ENCODE peak calls at places on chromosomes 16 and 17, in eight cellular contexts. J, Q, K, R, D, S, O and C are unnamed samples.

GRCh38 chr16:75288596-75289120 is 37.2 kb upstream of the BCAR1 start:
- DNase-seq in J (no peak), Q (no peak), K (no peak), R (no peak), D (no peak), S (no peak), O (no peak), C (no peak)

GRCh38 chr17:47895254-47895855 is 681 bp upstream of the SP2 start:
- DNase-seq in J (peak), Q (no peak), K (no peak), R (no peak), D (no peak), S (no peak), O (no peak), C (no peak)

GRCh38 chr17:44792276-44792675 is 33.5 kb downstream of the ADAM11 start:
- DNase-seq in J (no peak), Q (no peak), K (no peak), R (peak), D (no peak), S (no peak), O (no peak), C (no peak)

GRCh38 chr17:77107506-77108433 is 33.0 kb upstream of the SEC14L1 start:
- DNase-seq in J (no peak), Q (no peak), K (no peak), R (no peak), D (no peak), S (no peak), O (peak), C (peak)

GRCh38 chr16:7405166-7405565 is 72.5 kb downstream of the RBFOX1 start:
- DNase-seq in J (peak), Q (no peak), K (no peak), R (no peak), D (peak), S (peak), O (no peak), C (no peak)

GRCh38 chr17:15213381-15214087 is 51.6 kb downstream of the PMP22 start:
- DNase-seq in J (no peak), Q (no peak), K (peak), R (no peak), D (no peak), S (no peak), O (no peak), C (no peak)

GRCh38 chr17:35747540-35748017 is 5.5 kb downstream of the GAS2L2 start:
- DNase-seq in J (peak), Q (peak), K (peak), R (no peak), D (peak), S (peak), O (no peak), C (peak)

GRCh38 chr16:81899601-81900000 is 111.7 kb downstream of the SDR42E1 start:
- DNase-seq in J (no peak), Q (no peak), K (no peak), R (no peak), D (no peak), S (no peak), O (no peak), C (no peak)

GRCh38 chr17:39155654-39156053 is 4.2 kb upstream of the PLXDC1 start:
- DNase-seq in J (no peak), Q (no peak), K (no peak), R (no peak), D (no peak), S (no peak), O (no peak), C (no peak)

GRCh38 chr17:17119533-17119932 is 77.3 kb downstream of the MPRIP start:
- DNase-seq in J (no peak), Q (no peak), K (no peak), R (no peak), D (no peak), S (no peak), O (no peak), C (no peak)

GRCh38 chr17:73498176-73498575 is 146.1 kb downstream of the SDK2 start:
- DNase-seq in J (no peak), Q (no peak), K (no peak), R (no peak), D (no peak), S (no peak), O (no peak), C (no peak)

GRCh38 chr17:80919331-80920284 is 72.0 kb upstream of the CHMP6 start:
- DNase-seq in J (no peak), Q (no peak), K (no peak), R (no peak), D (peak), S (no peak), O (no peak), C (no peak)

GRCh38 chr17:21017861-21018260 is 24.9 kb downstream of the USP22 start:
- DNase-seq in J (no peak), Q (no peak), K (no peak), R (no peak), D (no peak), S (no peak), O (no peak), C (no peak)

GRCh38 chr16:29290631-29291247 is 115.8 kb downstream of the NPIPB11 start:
- DNase-seq in J (peak), Q (peak), K (peak), R (peak), D (peak), S (peak), O (peak), C (peak)

GRCh38 chr17:13597723-13598347 is 3.9 kb downstream of the HS3ST3A1 start:
- DNase-seq in J (no peak), Q (peak), K (peak), R (no peak), D (no peak), S (peak), O (no peak), C (no peak)

GRCh38 chr16:48378276-48378675 is 6.9 kb downstream of the SIAH1 start:
- DNase-seq in J (no peak), Q (no peak), K (no peak), R (no peak), D (no peak), S (no peak), O (no peak), C (no peak)
- TF ChIP-seq CTCF in J (no peak), Q (no peak), K (no peak), R (no peak), D (no peak), S (no peak), O (no peak), C (no peak)

GRCh38 chr17:36940313-36941264 is 3.3 kb downstream of the LHX1 start:
- DNase-seq in J (no peak), Q (no peak), K (no peak), R (no peak), D (no peak), S (no peak), O (no peak), C (no peak)
- TF ChIP-seq CTCF in J (no peak), Q (no peak), K (no peak), R (no peak), D (no peak), S (no peak), O (no peak), C (no peak)

DNA sequence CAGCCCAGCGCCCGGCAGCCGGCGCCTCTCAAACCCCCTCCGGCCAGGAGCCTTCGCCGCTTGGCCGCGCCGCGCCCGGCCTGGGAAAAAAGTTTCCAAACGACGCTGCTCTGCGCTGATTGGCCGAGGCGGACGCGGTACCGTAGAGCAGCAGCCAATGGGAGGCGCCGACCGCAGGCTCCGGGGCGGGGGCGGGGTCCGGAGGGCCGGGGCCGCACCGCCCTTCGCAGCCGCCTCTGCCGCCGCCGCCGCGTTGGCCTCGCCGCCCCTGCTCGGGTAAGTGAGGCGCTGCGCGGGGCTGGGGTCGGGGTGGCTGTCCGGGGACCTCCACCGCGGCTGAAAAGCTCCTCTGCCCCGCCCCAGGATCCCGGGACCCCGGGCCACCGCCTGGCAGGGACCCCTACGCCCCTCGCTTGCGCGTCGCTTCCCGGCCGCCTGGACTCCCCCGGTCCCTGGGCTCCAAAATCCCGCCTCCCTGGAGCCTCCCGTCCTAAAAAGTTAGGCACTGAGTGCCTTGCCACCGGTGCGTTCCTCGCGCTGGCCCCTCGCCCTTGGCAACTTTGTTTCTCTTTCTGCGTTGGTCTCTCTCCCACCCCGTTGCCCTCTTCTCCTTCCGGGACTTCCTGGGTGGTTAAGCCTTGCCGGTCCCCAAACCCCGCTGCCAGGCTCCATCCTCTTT is at the start of gene NDE1:
- DNase-seq in J (peak), Q (no peak), K (peak), R (peak), D (peak), S (peak), O (no peak), C (peak)
- TF ChIP-seq CTCF in J (no peak), Q (no peak), K (no peak), R (no peak), D (peak), S (no peak), O (no peak), C (no peak)

GRCh38 chr17:78859051-78859450 is 18.4 kb upstream of the USP36 start:
- DNase-seq in J (no peak), Q (no peak), K (no peak), R (no peak), D (no peak), S (no peak), O (no peak), C (no peak)

GRCh38 chr17:78861229-78861628 is 20.6 kb upstream of the USP36 start:
- DNase-seq in J (no peak), Q (no peak), K (no peak), R (no peak), D (no peak), S (no peak), O (no peak), C (no peak)

GRCh38 chr17:78865682-78866390 is 25.2 kb upstream of the USP36 start:
- DNase-seq in J (peak), Q (peak), K (peak), R (no peak), D (peak), S (peak), O (no peak), C (peak)

GRCh38 chr17:78864117-78864516 is 23.5 kb upstream of the USP36 start:
- DNase-seq in J (no peak), Q (no peak), K (no peak), R (no peak), D (no peak), S (no peak), O (no peak), C (no peak)

GRCh38 chr17:78862073-78863023 is 21.7 kb upstream of the USP36 start:
- DNase-seq in J (peak), Q (peak), K (peak), R (peak), D (peak), S (no peak), O (peak), C (no peak)
- TF ChIP-seq CTCF in J (no peak), Q (no peak), K (no peak), R (no peak), D (no peak), S (no peak), O (no peak), C (no peak)

DNA sequence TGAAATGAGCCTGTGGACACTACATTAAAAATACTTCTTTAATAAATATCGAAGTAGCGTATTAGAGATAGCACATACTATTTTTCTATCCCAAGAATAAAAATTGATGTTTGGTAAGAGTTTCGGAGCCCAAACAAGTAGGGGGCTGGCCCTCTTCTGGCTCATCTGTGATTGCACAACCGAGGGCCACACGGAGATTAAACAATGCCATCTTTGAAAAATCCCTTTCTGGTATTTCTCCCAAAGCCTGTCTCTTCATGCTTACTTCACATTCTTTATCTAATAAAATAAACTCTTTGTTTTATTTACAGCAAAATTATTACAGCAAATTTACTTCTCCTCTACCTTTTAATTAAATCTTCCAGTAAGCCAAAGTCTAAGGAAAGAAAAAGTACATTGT is 9.6 kb upstream of the MYH11 start:
- DNase-seq in J (no peak), Q (no peak), K (no peak), R (no peak), D (no peak), S (no peak), O (no peak), C (no peak)
- TF ChIP-seq CTCF in J (no peak), Q (no peak), K (no peak), R (no peak), D (no peak), S (no peak), O (no peak), C (no peak)

GRCh38 chr16:66751992-66752322 is 548 bp upstream of the DYNC1LI2 start:
- DNase-seq in J (no peak), Q (no peak), K (no peak), R (no peak), D (no peak), S (no peak), O (no peak), C (no peak)
- TF ChIP-seq CTCF in J (no peak), Q (peak), K (peak), R (no peak), D (no peak), S (peak), O (no peak), C (no peak)